ENCODE peak calls at places on chromosomes 1 and 21, in six cellular contexts. B, D, K, P, Y and L are unnamed samples.
A peak's percentile ranks its signal among the peaks of the same experiment; 100 is the strongest.

GRCh38 chr1:2300004-2300771 is 72.1 kb downstream of the SKI start:
- DNase-seq in B (no peak), D (no peak), K (no peak), P (no peak), Y (no peak), L (no peak)

GRCh38 chr1:111666828-111667227 is 47.2 kb downstream of the RAP1A start:
- DNase-seq in B (no peak), D (no peak), K (no peak), P (no peak), Y (no peak), L (no peak)

GRCh38 chr1:232725303-232726047 is 79.7 kb upstream of the MAP10 start:
- DNase-seq in B (no peak), D (no peak), K (no peak), P (no peak), Y (no peak), L (no peak)

GRCh38 chr1:26166719-26167281 is 2.0 kb downstream of the C1orf232 start:
- DNase-seq in B (no peak), D (no peak), K (no peak), P (no peak), Y (no peak), L (peak; percentile 21)

GRCh38 chr21:46171585-46171984 is 12.7 kb downstream of the SPATC1L start:
- DNase-seq in B (no peak), D (no peak), K (no peak), P (no peak), Y (no peak), L (no peak)

GRCh38 chr1:87959236-87959635 is 630.6 kb downstream of the LMO4 start:
- DNase-seq in B (no peak), D (no peak), K (no peak), P (no peak), Y (no peak), L (no peak)

GRCh38 chr1:93804412-93804811 is 74.6 kb downstream of the DNTTIP2 start:
- DNase-seq in B (no peak), D (peak; percentile 65), K (peak; percentile 96), P (no peak), Y (no peak), L (no peak)

GRCh38 chr1:160810486-160810885 is 14.5 kb downstream of the LY9 start:
- DNase-seq in B (no peak), D (no peak), K (no peak), P (no peak), Y (no peak), L (no peak)

GRCh38 chr1:9904571-9904970 is 5.5 kb downstream of the CTNNBIP1 start:
- DNase-seq in B (no peak), D (no peak), K (peak; percentile 74), P (no peak), Y (no peak), L (no peak)

GRCh38 chr21:32096411-32096810 is 182.4 kb downstream of the MIS18A start:
- DNase-seq in B (no peak), D (no peak), K (no peak), P (no peak), Y (no peak), L (no peak)

GRCh38 chr1:93079685-93080141 is 630 bp downstream of the MTF2 start:
- DNase-seq in B (peak; percentile 46), D (no peak), K (peak; percentile 19), P (no peak), Y (peak; percentile 56), L (peak; percentile 37)

GRCh38 chr1:107964397-107965111 is 426 bp downstream of the VAV3 start:
- DNase-seq in B (peak; percentile 53), D (no peak), K (peak; percentile 9), P (no peak), Y (peak; percentile 47), L (peak; percentile 37)

GRCh38 chr1:89704014-89704413 is 71.1 kb downstream of the LRRC8C start:
- DNase-seq in B (no peak), D (no peak), K (no peak), P (no peak), Y (no peak), L (no peak)

GRCh38 chr1:89703469-89703868 is 70.5 kb downstream of the LRRC8C start:
- DNase-seq in B (no peak), D (no peak), K (no peak), P (no peak), Y (no peak), L (no peak)

GRCh38 chr1:89708727-89709375 is 75.9 kb downstream of the LRRC8C start:
- DNase-seq in B (no peak), D (no peak), K (peak; percentile 55), P (no peak), Y (no peak), L (no peak)

GRCh38 chr1:89705901-89706699 is 73.2 kb downstream of the LRRC8C start:
- DNase-seq in B (no peak), D (no peak), K (no peak), P (no peak), Y (no peak), L (no peak)

GRCh38 chr1:89706700-89707012 is 73.7 kb downstream of the LRRC8C start:
- DNase-seq in B (no peak), D (no peak), K (no peak), P (no peak), Y (no peak), L (no peak)
- H3K27ac ChIP-seq in B (no peak overlapping the region), D (no peak overlapping the region), K (no peak overlapping the region), P (no peak overlapping the region), Y (no peak overlapping the region), L (peak overlapping the region; percentile 62)

GRCh38 chr1:238690415-238690814 is 696.0 kb upstream of the CHRM3 start:
- DNase-seq in B (no peak), D (no peak), K (peak; percentile 22), P (no peak), Y (no peak), L (no peak)
- TF ChIP-seq CTCF in B (no peak), D (no peak), K (no peak), P (no peak), Y (no peak), L (no peak)

GRCh38 chr1:206926286-206926685 is 4.5 kb upstream of the FCMR start:
- DNase-seq in B (peak; percentile 60), D (no peak), K (no peak), P (no peak), Y (no peak), L (no peak)

GRCh38 chr1:206932271-206932670 is 10.5 kb upstream of the FCMR start:
- DNase-seq in B (no peak), D (no peak), K (no peak), P (no peak), Y (no peak), L (no peak)

GRCh38 chr1:206931709-206932108 is 10.0 kb upstream of the FCMR start:
- DNase-seq in B (no peak), D (no peak), K (no peak), P (no peak), Y (no peak), L (no peak)

GRCh38 chr1:206930210-206930798 is 8.6 kb upstream of the FCMR start:
- DNase-seq in B (no peak), D (no peak), K (no peak), P (peak; percentile 29), Y (no peak), L (no peak)

DNA sequence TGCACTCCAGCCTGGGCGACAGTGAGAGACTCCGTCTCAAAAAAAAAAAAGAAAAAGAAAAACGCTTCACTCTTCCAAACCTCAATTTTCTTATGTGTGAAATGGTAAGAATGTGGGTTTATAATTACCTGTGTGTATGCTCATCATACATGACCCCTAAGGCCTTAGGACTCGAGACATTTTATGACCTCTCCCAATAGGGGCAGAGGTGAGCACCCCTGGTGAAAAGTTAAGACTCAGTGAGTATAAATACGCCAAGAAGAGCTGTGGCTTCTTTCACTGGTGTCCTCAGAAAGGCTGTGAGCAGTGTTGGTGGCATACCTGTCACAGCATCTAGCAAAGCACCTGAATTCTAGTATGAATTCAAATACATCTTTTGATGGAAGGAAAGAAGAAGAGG is 7.8 kb upstream of the FCMR start:
- DNase-seq in B (no peak), D (no peak), K (no peak), P (no peak), Y (no peak), L (no peak)
- H3K4me3 ChIP-seq in B (no peak overlapping the region), D (no peak overlapping the region), K (no peak overlapping the region), P (no peak overlapping the region), Y (no peak overlapping the region), L (no peak overlapping the region)

DNA sequence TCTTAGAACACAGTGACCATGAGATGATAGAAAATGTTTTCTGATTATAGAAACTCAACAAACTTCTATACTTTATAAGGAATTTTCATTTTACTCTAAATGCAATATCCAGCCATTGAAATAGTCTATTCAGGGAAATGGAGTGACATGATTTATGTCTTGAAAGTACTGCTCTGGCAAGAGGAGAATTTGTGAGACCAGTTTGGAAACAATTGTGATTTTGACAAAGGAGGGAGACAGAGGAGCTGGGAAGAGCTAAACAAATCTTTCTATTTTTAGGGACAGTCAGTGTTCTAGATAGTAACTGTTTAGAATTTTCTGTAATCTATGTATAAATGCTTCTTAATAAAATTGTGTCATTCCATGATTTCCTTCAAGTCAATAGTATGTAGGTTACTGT is 252.3 kb downstream of the FMN2 start:
- DNase-seq in B (no peak), D (no peak), K (peak; percentile 20), P (no peak), Y (no peak), L (no peak)
- H3K27ac ChIP-seq in B (no peak overlapping the region), D (no peak overlapping the region), K (no peak overlapping the region), P (no peak overlapping the region), Y (no peak overlapping the region), L (no peak overlapping the region)

DNA sequence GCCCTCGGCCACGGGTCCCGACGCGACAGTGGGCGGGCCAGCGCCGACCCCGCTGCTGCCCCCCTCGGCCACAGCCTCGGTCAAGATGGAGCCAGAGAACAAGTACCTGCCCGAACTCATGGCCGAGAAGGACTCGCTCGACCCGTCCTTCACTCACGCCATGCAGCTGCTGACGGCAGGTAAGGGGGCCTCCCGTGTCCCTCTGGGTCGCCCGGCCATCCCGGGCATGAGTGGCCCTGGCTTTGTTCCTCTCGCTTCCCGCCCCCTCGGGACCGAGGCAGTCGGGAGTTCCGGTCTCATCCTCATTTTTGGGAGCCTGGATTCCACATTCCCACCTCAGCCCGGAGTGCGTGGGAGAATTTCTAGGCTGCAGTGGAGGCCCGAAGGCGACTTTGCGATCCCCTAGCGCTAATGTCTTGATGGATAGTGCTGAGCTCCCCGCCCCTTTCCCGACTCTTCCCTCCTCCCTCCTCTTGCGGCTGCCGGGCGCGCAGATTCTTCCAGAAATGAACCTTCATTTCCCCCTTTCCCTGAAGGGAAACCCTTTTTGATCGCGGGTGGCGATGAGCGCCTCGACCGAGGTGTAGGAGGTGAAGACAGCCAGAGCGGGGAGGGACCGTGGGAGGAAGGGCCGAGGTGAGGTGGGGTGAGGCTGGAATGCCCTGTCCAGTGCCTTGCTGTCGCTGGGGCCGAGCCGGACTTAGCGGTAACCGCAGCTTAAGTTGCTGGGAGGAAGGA is 700 bp downstream of the KHDRBS1 start:
- DNase-seq in B (peak; percentile 64), D (peak; percentile 78), K (peak; percentile 51), P (no peak), Y (peak; percentile 71), L (peak; percentile 68)
- TF ChIP-seq CTCF in B (no peak), D (no peak), K (no peak), P (no peak), Y (no peak), L (no peak)

DNA sequence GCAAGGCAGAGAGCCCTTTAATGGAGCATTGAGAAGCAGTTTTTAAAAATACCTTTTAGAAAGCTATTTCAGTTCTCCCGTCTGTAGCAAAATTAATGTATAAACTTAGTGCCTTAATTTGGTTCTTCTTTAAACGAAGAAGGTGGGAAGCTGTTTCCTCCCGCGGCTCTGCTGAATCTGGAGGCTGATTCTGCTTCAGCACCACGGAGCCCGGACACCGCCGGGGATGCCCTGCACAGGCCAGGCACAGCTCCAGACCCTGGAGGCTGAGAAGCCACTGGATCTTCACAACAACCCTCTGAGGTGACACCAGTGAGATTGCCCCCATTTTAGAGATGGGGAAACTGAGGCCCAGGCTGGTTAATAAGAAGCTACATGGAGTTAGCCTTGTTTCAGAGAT is 175.8 kb upstream of the VAMP3 start:
- DNase-seq in B (peak; percentile 26), D (no peak), K (no peak), P (no peak), Y (no peak), L (peak; percentile 42)
- H3K4me3 ChIP-seq in B (no peak overlapping the region), D (no peak overlapping the region), K (no peak overlapping the region), P (no peak overlapping the region), Y (no peak overlapping the region), L (no peak overlapping the region)